ENCODE peak calls at places on chromosomes 1 and 21, in five cellular contexts. B is activated naive CD8-positive, alpha-beta T cell treated with anti-CD3 and anti-CD28 coated beads for 36 hours; G is HTR-8/SVneo; S is stimulated activated CD4-positive, alpha-beta T cell treated with anti-CD3 and anti-CD28 coated beads, Interleukin-15, amount 100 ng/mL, for 24 hours; Y is activated CD4-positive, CD25-positive, alpha-beta regulatory T cell. T is an unnamed sample.

GRCh38 chr1:13812456-13813397 is 112.7 kb downstream of the PRDM2 start:
- DNase-seq in B (no peak), G (no peak), S (no peak), Y (no peak), T (no peak)

GRCh38 chr1:212401838-212402582 is 12.7 kb downstream of the PACC1 start:
- DNase-seq in B (no peak), G (no peak), S (no peak), Y (no peak), T (no peak)

GRCh38 chr1:154386643-154387352 is 18.3 kb upstream of the IL6R start:
- DNase-seq in B (peak; percentile 89), G (no peak), S (peak; percentile 87), Y (peak; percentile 57), T (no peak)

GRCh38 chr1:96365596-96365995 is 356.0 kb upstream of the PTBP2 start:
- DNase-seq in B (no peak), G (no peak), S (no peak), Y (no peak), T (no peak)

GRCh38 chr21:44526096-44526997 is 13.6 kb downstream of the KRTAP10-1 start:
- DNase-seq in B (no peak), G (no peak), S (no peak), Y (no peak), T (no peak)

GRCh38 chr1:224223819-224224714 is 41.0 kb downstream of the DEGS1 start:
- DNase-seq in B (no peak), G (no peak), S (no peak), Y (no peak), T (peak; percentile 35)

GRCh38 chr1:103106426-103107321 is 1.6 kb downstream of the COL11A1 start:
- DNase-seq in B (no peak), G (peak; percentile 14), S (no peak), Y (no peak), T (peak; percentile 43)

GRCh38 chr1:192969091-192969490 is 90.1 kb downstream of the UCHL5 start:
- DNase-seq in B (no peak), G (no peak), S (no peak), Y (no peak), T (no peak)

GRCh38 chr1:53129891-53130597 is 12.4 kb downstream of the SLC1A7 start:
- DNase-seq in B (no peak), G (no peak), S (no peak), Y (no peak), T (no peak)

GRCh38 chr1:203089651-203090045 is 3.8 kb upstream of the MYOG start:
- DNase-seq in B (no peak), G (no peak), S (no peak), Y (no peak), T (peak; percentile 56)

GRCh38 chr21:44966135-44967081 is 26.6 kb downstream of the SLX9 start:
- DNase-seq in B (no peak), G (no peak), S (no peak), Y (no peak), T (no peak)

GRCh38 chr1:236066828-236067386 is 2.0 kb upstream of the NID1 start:
- DNase-seq in B (peak; percentile 72), G (no peak), S (peak; percentile 80), Y (no peak), T (no peak)

GRCh38 chr1:230173176-230173575 is 106.1 kb downstream of the GALNT2 start:
- DNase-seq in B (no peak), G (no peak), S (no peak), Y (no peak), T (no peak)

GRCh38 chr1:224726783-224727182 is 110.7 kb downstream of the CNIH3 start:
- DNase-seq in B (no peak), G (peak; percentile 64), S (no peak), Y (no peak), T (peak; percentile 99)

GRCh38 chr1:67988066-67988465 is 62.4 kb downstream of the DIRAS3 start:
- DNase-seq in B (no peak), G (no peak), S (no peak), Y (no peak), T (no peak)

GRCh38 chr21:26469789-26470188 is 103.3 kb downstream of the CYYR1 start:
- DNase-seq in B (no peak), G (peak; percentile 28), S (no peak), Y (no peak), T (no peak)

GRCh38 chr1:229822026-229822425 is 196.0 kb downstream of the URB2 start:
- DNase-seq in B (no peak), G (no peak), S (no peak), Y (no peak), T (no peak)

GRCh38 chr21:44914176-44914874 is 6.4 kb downstream of the ITGB2 start:
- DNase-seq in B (peak; percentile 74), G (no peak), S (peak; percentile 70), Y (no peak), T (no peak)

GRCh38 chr1:118659646-118660045 is 328.5 kb downstream of the TBX15 start:
- DNase-seq in B (no peak), G (no peak), S (no peak), Y (no peak), T (no peak)

GRCh38 chr1:224846119-224846907 is 83.2 kb upstream of the DNAH14 start:
- DNase-seq in B (no peak), G (no peak), S (no peak), Y (no peak), T (no peak)

GRCh38 chr1:6491480-6491962 is at the start of gene PLEKHG5:
- DNase-seq in B (no peak), G (peak; percentile 56), S (peak; percentile 38), Y (no peak), T (no peak)

GRCh38 chr1:11802616-11802972 is 3.2 kb downstream of the MTHFR start:
- DNase-seq in B (no peak), G (no peak), S (no peak), Y (no peak), T (no peak)